ENCODE peak calls at places on chromosomes 6 and 20, in eight cellular contexts. One of them, this sample, is unnamed.

GRCh38 chr6:156579564-156579963 is 197.6 kb upstream of the ARID1B start:
- DNase-seq in stimulated activated naive CD4-positive, alpha-beta T cell: no peak
- DNase-seq in GM06990: no peak
- DNase-seq in GF-D8: no peak
- DNase-seq in amygdala: no peak
- DNase-seq in NCI-H1092 treated with DMSO at 0.1 percent for 48 hours: no peak
- DNase-seq in fibroblast of the conjunctiva: no peak
- DNase-seq in renal cortical epithelial cell: no peak
- DNase-seq in this sample: no peak

GRCh38 chr20:44728835-44729342 is 13.7 kb downstream of the CCN5 start:
- DNase-seq in stimulated activated naive CD4-positive, alpha-beta T cell: no peak
- DNase-seq in GM06990: no peak
- DNase-seq in GF-D8: peak
- DNase-seq in amygdala: no peak
- DNase-seq in NCI-H1092 treated with DMSO at 0.1 percent for 48 hours: peak
- DNase-seq in fibroblast of the conjunctiva: peak
- DNase-seq in renal cortical epithelial cell: peak
- DNase-seq in this sample: no peak

GRCh38 chr6:76615395-76615794 is 542.9 kb upstream of the IMPG1 start:
- DNase-seq in stimulated activated naive CD4-positive, alpha-beta T cell: no peak
- DNase-seq in GM06990: no peak
- DNase-seq in GF-D8: no peak
- DNase-seq in amygdala: no peak
- DNase-seq in NCI-H1092 treated with DMSO at 0.1 percent for 48 hours: no peak
- DNase-seq in fibroblast of the conjunctiva: no peak
- DNase-seq in renal cortical epithelial cell: no peak
- DNase-seq in this sample: no peak

GRCh38 chr6:7108196-7108963 is 619 bp downstream of the RREB1 start:
- DNase-seq in stimulated activated naive CD4-positive, alpha-beta T cell: peak
- DNase-seq in GM06990: peak
- DNase-seq in GF-D8: no peak
- DNase-seq in amygdala: no peak
- DNase-seq in NCI-H1092 treated with DMSO at 0.1 percent for 48 hours: no peak
- DNase-seq in fibroblast of the conjunctiva: no peak
- DNase-seq in renal cortical epithelial cell: no peak
- DNase-seq in this sample: peak

GRCh38 chr6:41547799-41548097 is 1.6 kb downstream of the FOXP4 start:
- DNase-seq in stimulated activated naive CD4-positive, alpha-beta T cell: no peak
- DNase-seq in GM06990: no peak
- DNase-seq in GF-D8: no peak
- DNase-seq in amygdala: no peak
- DNase-seq in NCI-H1092 treated with DMSO at 0.1 percent for 48 hours: no peak
- DNase-seq in fibroblast of the conjunctiva: no peak
- DNase-seq in renal cortical epithelial cell: no peak
- DNase-seq in this sample: no peak

GRCh38 chr20:10761232-10761631 is 87.4 kb upstream of the JAG1 start:
- DNase-seq in stimulated activated naive CD4-positive, alpha-beta T cell: no peak
- DNase-seq in GM06990: no peak
- DNase-seq in GF-D8: no peak
- DNase-seq in amygdala: no peak
- DNase-seq in NCI-H1092 treated with DMSO at 0.1 percent for 48 hours: no peak
- DNase-seq in fibroblast of the conjunctiva: peak
- DNase-seq in renal cortical epithelial cell: no peak
- DNase-seq in this sample: no peak

GRCh38 chr6:157143171-157143884 is 180.0 kb downstream of the TMEM242 start:
- DNase-seq in stimulated activated naive CD4-positive, alpha-beta T cell: no peak
- DNase-seq in GM06990: no peak
- DNase-seq in GF-D8: no peak
- DNase-seq in amygdala: no peak
- DNase-seq in NCI-H1092 treated with DMSO at 0.1 percent for 48 hours: peak
- DNase-seq in fibroblast of the conjunctiva: peak
- DNase-seq in renal cortical epithelial cell: no peak
- DNase-seq in this sample: no peak

GRCh38 chr20:5510446-5510845 is 193.7 kb upstream of the PROKR2 start:
- DNase-seq in stimulated activated naive CD4-positive, alpha-beta T cell: no peak
- DNase-seq in GM06990: no peak
- DNase-seq in GF-D8: no peak
- DNase-seq in amygdala: no peak
- DNase-seq in NCI-H1092 treated with DMSO at 0.1 percent for 48 hours: no peak
- DNase-seq in fibroblast of the conjunctiva: no peak
- DNase-seq in renal cortical epithelial cell: no peak
- DNase-seq in this sample: no peak

GRCh38 chr6:103687430-103687829 is 1172.3 kb downstream of the HACE1 start:
- DNase-seq in stimulated activated naive CD4-positive, alpha-beta T cell: no peak
- DNase-seq in GM06990: no peak
- DNase-seq in GF-D8: no peak
- DNase-seq in amygdala: no peak
- DNase-seq in NCI-H1092 treated with DMSO at 0.1 percent for 48 hours: no peak
- DNase-seq in fibroblast of the conjunctiva: no peak
- DNase-seq in renal cortical epithelial cell: no peak
- DNase-seq in this sample: no peak

GRCh38 chr6:107009499-107009898 is 18.5 kb upstream of the MTRES1 start:
- DNase-seq in stimulated activated naive CD4-positive, alpha-beta T cell: no peak
- DNase-seq in GM06990: no peak
- DNase-seq in GF-D8: no peak
- DNase-seq in amygdala: no peak
- DNase-seq in NCI-H1092 treated with DMSO at 0.1 percent for 48 hours: no peak
- DNase-seq in fibroblast of the conjunctiva: no peak
- DNase-seq in renal cortical epithelial cell: no peak
- DNase-seq in this sample: no peak